ENCODE peak calls at places on chromosomes 12 and 14, in eight cellular contexts. One of them, this sample, is unnamed.

GRCh38 chr12:65948320-65949008 is 124.2 kb downstream of the HMGA2 start:
- DNase-seq in gastrocnemius medialis: peak
- DNase-seq in endothelial cell of umbilical vein: peak
- DNase-seq in HepG2: no peak
- DNase-seq in neural progenitor cell: peak
- DNase-seq in cardiac muscle cell: no peak
- DNase-seq in GM12878: no peak
- DNase-seq in transverse colon: peak
- DNase-seq in this sample: peak

GRCh38 chr12:101746661-101747060 is 7.4 kb upstream of the SYCP3 start:
- DNase-seq in gastrocnemius medialis: no peak
- DNase-seq in endothelial cell of umbilical vein: no peak
- DNase-seq in HepG2: no peak
- DNase-seq in neural progenitor cell: no peak
- DNase-seq in cardiac muscle cell: no peak
- DNase-seq in GM12878: no peak
- DNase-seq in transverse colon: no peak
- DNase-seq in this sample: no peak

GRCh38 chr14:90489916-90490726 is 93.3 kb downstream of the CALM1 start:
- DNase-seq in gastrocnemius medialis: no peak
- DNase-seq in endothelial cell of umbilical vein: no peak
- DNase-seq in HepG2: no peak
- DNase-seq in neural progenitor cell: no peak
- DNase-seq in cardiac muscle cell: no peak
- DNase-seq in GM12878: no peak
- DNase-seq in transverse colon: no peak
- DNase-seq in this sample: no peak

GRCh38 chr12:106910202-106910601 is 45.5 kb upstream of the TMEM263 start:
- DNase-seq in gastrocnemius medialis: no peak
- DNase-seq in endothelial cell of umbilical vein: no peak
- DNase-seq in HepG2: no peak
- DNase-seq in neural progenitor cell: no peak
- DNase-seq in cardiac muscle cell: no peak
- DNase-seq in GM12878: peak
- DNase-seq in transverse colon: no peak
- DNase-seq in this sample: no peak

GRCh38 chr12:69071091-69071370 is 138.1 kb upstream of the CPM start:
- DNase-seq in gastrocnemius medialis: no peak
- DNase-seq in endothelial cell of umbilical vein: no peak
- DNase-seq in HepG2: no peak
- DNase-seq in neural progenitor cell: no peak
- DNase-seq in cardiac muscle cell: no peak
- DNase-seq in GM12878: no peak
- DNase-seq in transverse colon: no peak
- DNase-seq in this sample: no peak

GRCh38 chr12:24138041-24138440 is 188.6 kb upstream of the SOX5 start:
- DNase-seq in gastrocnemius medialis: no peak
- DNase-seq in endothelial cell of umbilical vein: no peak
- DNase-seq in HepG2: no peak
- DNase-seq in neural progenitor cell: no peak
- DNase-seq in cardiac muscle cell: no peak
- DNase-seq in GM12878: peak
- DNase-seq in transverse colon: no peak
- DNase-seq in this sample: no peak

GRCh38 chr14:92719890-92720323 is 28.5 kb downstream of the LGMN start:
- DNase-seq in gastrocnemius medialis: no peak
- DNase-seq in endothelial cell of umbilical vein: no peak
- DNase-seq in HepG2: no peak
- DNase-seq in neural progenitor cell: no peak
- DNase-seq in cardiac muscle cell: no peak
- DNase-seq in GM12878: no peak
- DNase-seq in transverse colon: peak
- DNase-seq in this sample: no peak

GRCh38 chr12:25806271-25806670 is 152.2 kb upstream of the RASSF8 start:
- DNase-seq in gastrocnemius medialis: no peak
- DNase-seq in endothelial cell of umbilical vein: no peak
- DNase-seq in HepG2: no peak
- DNase-seq in neural progenitor cell: no peak
- DNase-seq in cardiac muscle cell: no peak
- DNase-seq in GM12878: no peak
- DNase-seq in transverse colon: no peak
- DNase-seq in this sample: no peak

GRCh38 chr12:130202201-130202600 is 39.9 kb downstream of the FZD10 start:
- DNase-seq in gastrocnemius medialis: no peak
- DNase-seq in endothelial cell of umbilical vein: no peak
- DNase-seq in HepG2: no peak
- DNase-seq in neural progenitor cell: no peak
- DNase-seq in cardiac muscle cell: no peak
- DNase-seq in GM12878: no peak
- DNase-seq in transverse colon: no peak
- DNase-seq in this sample: no peak

GRCh38 chr12:108228746-108229145 is 99.7 kb downstream of the WSCD2 start:
- DNase-seq in gastrocnemius medialis: no peak
- DNase-seq in endothelial cell of umbilical vein: no peak
- DNase-seq in HepG2: no peak
- DNase-seq in neural progenitor cell: no peak
- DNase-seq in cardiac muscle cell: no peak
- DNase-seq in GM12878: no peak
- DNase-seq in transverse colon: no peak
- DNase-seq in this sample: no peak

GRCh38 chr12:116389990-116390655 is 112.6 kb upstream of the MED13L start:
- DNase-seq in gastrocnemius medialis: no peak
- DNase-seq in endothelial cell of umbilical vein: peak
- DNase-seq in HepG2: no peak
- DNase-seq in neural progenitor cell: no peak
- DNase-seq in cardiac muscle cell: no peak
- DNase-seq in GM12878: no peak
- DNase-seq in transverse colon: no peak
- DNase-seq in this sample: peak

GRCh38 chr12:128810182-128811127 is 13.3 kb downstream of the SLC15A4 start:
- DNase-seq in gastrocnemius medialis: peak
- DNase-seq in endothelial cell of umbilical vein: no peak
- DNase-seq in HepG2: no peak
- DNase-seq in neural progenitor cell: peak
- DNase-seq in cardiac muscle cell: no peak
- DNase-seq in GM12878: peak
- DNase-seq in transverse colon: peak
- DNase-seq in this sample: no peak

GRCh38 chr12:128316078-128316477 is 49.1 kb downstream of the TMEM132C start:
- DNase-seq in gastrocnemius medialis: no peak
- DNase-seq in endothelial cell of umbilical vein: no peak
- DNase-seq in HepG2: no peak
- DNase-seq in neural progenitor cell: no peak
- DNase-seq in cardiac muscle cell: no peak
- DNase-seq in GM12878: no peak
- DNase-seq in transverse colon: no peak
- DNase-seq in this sample: no peak

GRCh38 chr12:120223458-120224303 is 22.8 kb upstream of the RPLP0 start:
- DNase-seq in gastrocnemius medialis: no peak
- DNase-seq in endothelial cell of umbilical vein: no peak
- DNase-seq in HepG2: no peak
- DNase-seq in neural progenitor cell: no peak
- DNase-seq in cardiac muscle cell: no peak
- DNase-seq in GM12878: no peak
- DNase-seq in transverse colon: no peak
- DNase-seq in this sample: no peak

GRCh38 chr12:120222288-120222832 is 21.4 kb upstream of the RPLP0 start:
- DNase-seq in gastrocnemius medialis: no peak
- DNase-seq in endothelial cell of umbilical vein: no peak
- DNase-seq in HepG2: no peak
- DNase-seq in neural progenitor cell: no peak
- DNase-seq in cardiac muscle cell: no peak
- DNase-seq in GM12878: no peak
- DNase-seq in transverse colon: no peak
- DNase-seq in this sample: no peak

GRCh38 chr12:120225200-120225558 is 24.3 kb upstream of the RPLP0 start:
- DNase-seq in gastrocnemius medialis: no peak
- DNase-seq in endothelial cell of umbilical vein: no peak
- DNase-seq in HepG2: no peak
- DNase-seq in neural progenitor cell: peak
- DNase-seq in cardiac muscle cell: no peak
- DNase-seq in GM12878: no peak
- DNase-seq in transverse colon: peak
- DNase-seq in this sample: no peak

GRCh38 chr12:120225852-120226640 is 25.1 kb upstream of the RPLP0 start:
- DNase-seq in gastrocnemius medialis: no peak
- DNase-seq in endothelial cell of umbilical vein: no peak
- DNase-seq in HepG2: no peak
- DNase-seq in neural progenitor cell: no peak
- DNase-seq in cardiac muscle cell: no peak
- DNase-seq in GM12878: no peak
- DNase-seq in transverse colon: peak
- DNase-seq in this sample: no peak

DNA sequence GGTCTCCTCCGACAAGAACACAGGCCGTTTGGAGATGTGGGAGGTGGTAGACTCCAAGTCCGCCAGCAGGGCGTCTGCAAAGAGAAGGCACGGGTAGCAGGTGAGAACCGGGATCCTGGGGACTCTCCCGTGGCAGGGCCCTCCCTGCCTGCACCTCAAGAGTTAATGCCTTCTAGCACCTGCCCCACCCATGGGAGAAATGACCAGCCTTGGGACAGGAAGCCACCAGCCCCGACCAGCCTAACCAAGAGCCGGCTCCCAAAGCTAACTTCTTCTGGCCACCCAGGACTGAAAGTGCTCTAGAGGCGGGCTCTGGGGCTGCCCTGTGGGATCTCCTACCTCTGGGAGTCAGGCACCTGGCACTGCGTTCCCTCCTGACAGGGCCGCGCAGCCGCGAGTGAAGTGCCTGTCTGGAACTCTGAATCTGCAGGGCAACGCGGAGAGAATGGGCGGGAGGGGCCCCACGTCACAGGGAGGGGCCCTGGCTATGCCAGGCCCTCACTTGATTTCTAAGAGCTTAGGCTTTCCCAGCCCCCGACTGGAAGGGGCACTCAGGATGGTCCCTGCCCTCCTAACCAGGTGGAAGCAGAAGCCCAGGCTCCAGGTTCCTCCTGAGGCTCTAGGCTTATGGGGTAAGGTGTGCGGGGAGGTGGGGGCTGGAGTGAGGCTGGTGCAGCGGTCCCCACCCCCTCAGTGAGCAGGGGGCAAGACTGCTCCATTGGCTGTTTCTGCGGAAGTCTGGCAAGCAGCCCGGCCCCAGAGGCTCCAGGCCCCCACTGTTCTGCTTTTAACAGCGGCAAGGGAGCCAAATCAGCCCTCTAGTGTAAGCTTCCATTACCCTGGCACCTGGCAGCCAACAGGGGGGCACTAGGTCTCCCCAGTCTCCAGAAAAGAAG is 23.6 kb upstream of the RPLP0 start:
- DNase-seq in gastrocnemius medialis: no peak
- DNase-seq in endothelial cell of umbilical vein: no peak
- DNase-seq in HepG2: no peak
- DNase-seq in neural progenitor cell: no peak
- DNase-seq in cardiac muscle cell: no peak
- DNase-seq in GM12878: no peak
- DNase-seq in transverse colon: peak
- DNase-seq in this sample: no peak
- H3K4me3 ChIP-seq in gastrocnemius medialis: no peak
- H3K4me3 ChIP-seq in endothelial cell of umbilical vein: no peak
- H3K4me3 ChIP-seq in HepG2: no peak
- H3K4me3 ChIP-seq in neural progenitor cell: no peak
- H3K4me3 ChIP-seq in cardiac muscle cell: no peak
- H3K4me3 ChIP-seq in GM12878: peak
- H3K4me3 ChIP-seq in transverse colon: peak
- H3K4me3 ChIP-seq in this sample: no peak

DNA sequence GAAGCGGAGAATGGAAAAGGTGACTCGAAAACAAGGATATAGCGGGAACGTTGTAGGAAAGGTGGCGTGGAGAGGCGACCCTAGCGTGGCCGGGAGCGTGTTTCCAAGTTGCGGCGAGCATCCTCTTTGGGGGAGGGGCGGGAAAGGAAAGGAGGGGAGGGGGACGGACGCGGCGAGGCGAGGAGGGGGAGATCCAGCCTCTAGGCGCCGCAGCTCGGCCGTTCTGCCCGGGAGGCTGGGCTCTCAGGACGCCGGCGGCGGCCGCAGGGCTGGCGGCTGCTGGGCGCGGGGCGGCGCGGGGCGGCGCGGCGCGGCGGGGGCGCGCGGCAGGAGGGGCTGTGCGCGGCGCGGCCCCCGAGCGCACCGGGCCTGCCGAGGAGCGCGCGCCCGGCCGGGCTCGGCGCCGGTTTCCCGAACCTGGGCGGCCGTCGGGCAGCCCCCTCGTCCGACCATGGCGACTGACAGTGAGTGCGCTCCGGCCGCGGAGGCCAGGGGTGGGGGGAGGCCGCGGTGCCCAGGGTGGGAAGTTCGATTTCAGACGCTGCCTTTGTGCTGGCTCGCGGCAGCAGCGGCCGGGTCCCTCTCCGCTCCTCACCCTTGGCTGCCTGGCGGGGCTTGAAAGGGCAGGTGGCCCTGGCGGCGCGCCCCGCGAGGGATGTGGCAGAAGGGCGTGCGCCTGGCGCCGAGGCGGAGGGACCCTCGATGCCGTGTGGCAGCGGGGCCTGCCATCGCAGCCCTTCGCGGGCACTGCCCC is 50.3 kb downstream of the SNAPC1 start:
- DNase-seq in gastrocnemius medialis: no peak
- DNase-seq in endothelial cell of umbilical vein: peak
- DNase-seq in HepG2: no peak
- DNase-seq in neural progenitor cell: peak
- DNase-seq in cardiac muscle cell: peak
- DNase-seq in GM12878: no peak
- DNase-seq in transverse colon: no peak
- DNase-seq in this sample: no peak
- H3K4me3 ChIP-seq in gastrocnemius medialis: peak
- H3K4me3 ChIP-seq in endothelial cell of umbilical vein: no peak
- H3K4me3 ChIP-seq in HepG2: peak
- H3K4me3 ChIP-seq in neural progenitor cell: peak
- H3K4me3 ChIP-seq in cardiac muscle cell: peak
- H3K4me3 ChIP-seq in GM12878: no peak
- H3K4me3 ChIP-seq in transverse colon: no peak
- H3K4me3 ChIP-seq in this sample: peak

GRCh38 chr14:104346608-104347007 is 208.2 kb downstream of the KIF26A start:
- DNase-seq in gastrocnemius medialis: no peak
- DNase-seq in endothelial cell of umbilical vein: no peak
- DNase-seq in HepG2: no peak
- DNase-seq in neural progenitor cell: no peak
- DNase-seq in cardiac muscle cell: no peak
- DNase-seq in GM12878: no peak
- DNase-seq in transverse colon: no peak
- DNase-seq in this sample: no peak
- H3K4me3 ChIP-seq in gastrocnemius medialis: no peak
- H3K4me3 ChIP-seq in endothelial cell of umbilical vein: no peak
- H3K4me3 ChIP-seq in HepG2: no peak
- H3K4me3 ChIP-seq in neural progenitor cell: no peak
- H3K4me3 ChIP-seq in cardiac muscle cell: no peak
- H3K4me3 ChIP-seq in GM12878: no peak
- H3K4me3 ChIP-seq in transverse colon: no peak
- H3K4me3 ChIP-seq in this sample: no peak

DNA sequence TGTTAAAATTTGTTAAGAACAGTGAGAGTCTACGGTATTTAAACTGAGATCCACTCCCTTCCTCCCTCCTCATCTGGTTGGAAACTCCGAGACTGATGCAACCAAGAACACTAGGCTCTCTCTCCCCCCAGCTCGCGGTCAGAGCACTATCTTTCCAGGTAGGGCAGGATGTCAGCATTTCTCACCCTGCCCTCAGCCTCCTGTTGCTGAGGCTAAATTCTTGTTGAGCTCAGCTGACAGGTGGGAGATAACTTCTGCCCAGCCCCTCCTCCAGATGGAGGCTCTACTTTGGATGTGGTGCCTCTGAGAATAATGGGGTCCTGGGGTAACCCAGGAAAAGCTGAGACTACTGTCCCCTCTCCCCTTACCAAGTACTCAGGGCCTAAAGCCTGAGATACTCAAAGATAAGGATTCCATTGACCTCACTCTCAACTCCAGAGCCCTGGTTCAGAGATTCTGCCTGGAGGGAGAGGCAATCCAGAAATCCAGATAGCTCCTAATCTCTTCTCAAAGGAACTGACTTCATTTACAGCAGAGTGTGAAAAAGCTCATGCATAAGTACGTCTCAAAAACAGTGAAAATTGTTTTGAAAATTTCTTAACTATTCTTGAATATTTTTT is 110.1 kb downstream of the EML5 start:
- DNase-seq in gastrocnemius medialis: no peak
- DNase-seq in endothelial cell of umbilical vein: no peak
- DNase-seq in HepG2: no peak
- DNase-seq in neural progenitor cell: peak
- DNase-seq in cardiac muscle cell: peak
- DNase-seq in GM12878: no peak
- DNase-seq in transverse colon: no peak
- DNase-seq in this sample: no peak
- H3K4me3 ChIP-seq in gastrocnemius medialis: no peak
- H3K4me3 ChIP-seq in endothelial cell of umbilical vein: no peak
- H3K4me3 ChIP-seq in HepG2: no peak
- H3K4me3 ChIP-seq in neural progenitor cell: no peak
- H3K4me3 ChIP-seq in cardiac muscle cell: no peak
- H3K4me3 ChIP-seq in GM12878: no peak
- H3K4me3 ChIP-seq in transverse colon: no peak
- H3K4me3 ChIP-seq in this sample: no peak

This sample was measured in kidney epithelial cell.